ENCODE peak calls at places on chromosomes 6 and 20, in seven cellular contexts. S, V, U, P, K, E and W are unnamed samples.

GRCh38 chr6:151060096-151060741 is 179.5 kb upstream of the AKAP12 start:
- DNase-seq in S (peak; percentile 89), V (peak; percentile 98), U (peak; percentile 71), P (no peak), K (no peak), E (peak; percentile 89), W (no peak)

GRCh38 chr6:161947371-161947770 is 673.5 kb upstream of the AGPAT4 start:
- DNase-seq in S (peak; percentile 22), V (no peak), U (no peak), P (no peak), K (no peak), E (no peak), W (no peak)

GRCh38 chr20:8074931-8075330 is 55.4 kb upstream of the TMX4 start:
- DNase-seq in S (no peak), V (peak; percentile 74), U (no peak), P (no peak), K (no peak), E (peak; percentile 16), W (no peak)

GRCh38 chr6:67811239-67812037 is 823.6 kb upstream of the ADGRB3 start:
- DNase-seq in S (no peak), V (no peak), U (no peak), P (no peak), K (no peak), E (no peak), W (no peak)

GRCh38 chr6:42306439-42307140 is 88.9 kb upstream of the MRPS10 start:
- DNase-seq in S (no peak), V (no peak), U (no peak), P (no peak), K (no peak), E (no peak), W (no peak)

GRCh38 chr20:16400249-16400648 is 173.0 kb downstream of the KIF16B start:
- DNase-seq in S (no peak), V (no peak), U (no peak), P (no peak), K (no peak), E (no peak), W (no peak)

GRCh38 chr6:41347349-41348050 is 12.1 kb downstream of the NCR2 start:
- DNase-seq in S (peak; percentile 34), V (no peak), U (no peak), P (no peak), K (no peak), E (no peak), W (no peak)

GRCh38 chr6:107956586-107957164 is 1.3 kb downstream of the SEC63 start:
- DNase-seq in S (peak; percentile 93), V (peak; percentile 12), U (peak; percentile 8), P (no peak), K (no peak), E (peak; percentile 11), W (no peak)

GRCh38 chr6:89269981-89270380 is 45.1 kb downstream of the GABRR2 start:
- DNase-seq in S (no peak), V (no peak), U (no peak), P (no peak), K (no peak), E (no peak), W (no peak)

GRCh38 chr6:170483413-170483812 is 69.7 kb downstream of the PSMB1 start:
- DNase-seq in S (no peak), V (no peak), U (no peak), P (no peak), K (no peak), E (no peak), W (no peak)
- H3K4me3 ChIP-seq in S (no peak overlapping the region), V (no peak overlapping the region), U (no peak overlapping the region), P (no peak overlapping the region), K (no peak overlapping the region), E (no peak overlapping the region), W (no peak overlapping the region)

DNA sequence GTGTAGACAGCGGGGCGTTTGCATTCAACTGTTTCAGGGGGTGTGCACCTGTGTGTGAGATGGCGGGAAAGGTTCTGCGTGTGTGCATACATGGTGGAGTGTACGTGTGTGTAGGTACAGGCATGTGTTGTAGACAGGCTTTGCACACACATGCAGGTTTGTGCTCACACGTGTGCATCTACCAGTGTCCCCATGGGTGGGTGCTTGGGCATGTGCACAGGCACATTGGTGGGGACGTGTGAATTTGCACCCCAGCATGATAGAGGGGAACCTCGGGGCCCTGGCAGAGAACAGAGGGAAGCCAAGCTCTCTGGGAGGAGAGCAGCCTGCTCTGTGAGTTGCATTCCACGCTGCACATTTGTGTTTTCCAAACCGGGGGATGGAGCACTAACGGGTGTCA is 250.2 kb downstream of the PREX1 start:
- DNase-seq in S (no peak), V (no peak), U (no peak), P (no peak), K (no peak), E (no peak), W (no peak)
- H3K27ac ChIP-seq in S (no peak overlapping the region), V (no peak overlapping the region), U (no peak overlapping the region), P (no peak overlapping the region), K (no peak overlapping the region), E (no peak overlapping the region), W (no peak overlapping the region)

GRCh38 chr20:54028276-54029011 is 42.0 kb downstream of the BCAS1 start:
- DNase-seq in S (no peak), V (no peak), U (no peak), P (no peak), K (no peak), E (no peak), W (no peak)

GRCh38 chr20:54025166-54025835 is 45.1 kb downstream of the BCAS1 start:
- DNase-seq in S (peak; percentile 57), V (peak; percentile 89), U (no peak), P (no peak), K (no peak), E (no peak), W (no peak)

GRCh38 chr20:54027704-54028103 is 42.7 kb downstream of the BCAS1 start:
- DNase-seq in S (no peak), V (no peak), U (no peak), P (no peak), K (no peak), E (no peak), W (no peak)

GRCh38 chr20:54029176-54029575 is 41.2 kb downstream of the BCAS1 start:
- DNase-seq in S (no peak), V (no peak), U (no peak), P (no peak), K (no peak), E (no peak), W (no peak)

DNA sequence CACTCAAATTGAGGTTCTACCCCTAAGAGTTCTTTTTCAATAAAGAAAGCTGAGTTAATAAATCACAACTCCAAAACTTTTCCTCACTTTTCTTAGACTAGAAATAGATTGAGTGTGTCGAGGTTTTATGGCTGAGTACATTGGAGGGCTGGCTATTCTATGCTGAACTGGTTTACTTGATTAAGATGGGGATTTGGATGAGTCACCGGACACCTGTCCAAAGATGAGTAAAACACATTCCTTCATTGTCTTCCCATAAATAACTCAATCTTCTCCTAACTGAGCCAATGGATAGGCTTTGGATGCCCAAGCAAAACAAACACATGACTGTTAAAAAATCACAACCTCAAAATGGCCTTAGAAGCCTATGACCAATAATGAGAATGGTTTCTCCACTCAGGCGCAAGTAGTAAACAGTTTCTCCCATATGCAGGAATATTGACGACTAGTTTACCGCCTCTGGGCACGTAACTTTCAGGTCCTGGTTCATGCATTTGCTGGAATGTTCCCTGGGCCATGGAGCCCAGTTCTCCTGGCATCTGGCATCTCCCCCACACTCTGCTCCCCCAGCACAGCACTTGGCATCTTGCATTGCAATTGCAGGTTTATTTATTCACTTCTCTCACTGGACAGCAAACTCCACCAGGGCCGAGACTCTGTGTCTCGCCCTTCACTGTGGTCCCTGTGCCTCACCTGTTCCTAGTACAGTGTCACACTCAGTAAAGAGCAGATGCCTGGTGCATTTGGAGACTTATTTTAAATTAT is 43.9 kb downstream of the BCAS1 start:
- DNase-seq in S (peak; percentile 30), V (no peak), U (no peak), P (no peak), K (no peak), E (no peak), W (no peak)
- H3K27me3 ChIP-seq in S (peaks cover 14% of the 10 kb centered on the region), V (no peaks in the 10 kb centered on the region), U (peaks cover 7% of the 10 kb centered on the region), P (no peaks in the 10 kb centered on the region), K (peaks cover 4% of the 10 kb centered on the region), E (no peaks in the 10 kb centered on the region), W (no peaks in the 10 kb centered on the region)

GRCh38 chr6:73743556-73743955 is 47.6 kb downstream of the CD109 start:
- DNase-seq in S (no peak), V (peak; percentile 16), U (no peak), P (no peak), K (no peak), E (no peak), W (no peak)

GRCh38 chr6:73747293-73747692 is 51.3 kb downstream of the CD109 start:
- DNase-seq in S (no peak), V (no peak), U (no peak), P (no peak), K (no peak), E (no peak), W (no peak)

GRCh38 chr6:73742433-73742832 is 46.4 kb downstream of the CD109 start:
- DNase-seq in S (no peak), V (no peak), U (no peak), P (no peak), K (no peak), E (no peak), W (no peak)

GRCh38 chr6:73746776-73747175 is 50.8 kb downstream of the CD109 start:
- DNase-seq in S (peak; percentile 62), V (peak; percentile 47), U (no peak), P (no peak), K (no peak), E (peak; percentile 37), W (no peak)
- H3K4me3 ChIP-seq in S (no peak overlapping the region), V (no peak overlapping the region), U (no peak overlapping the region), P (no peak overlapping the region), K (no peak overlapping the region), E (no peak overlapping the region), W (no peak overlapping the region)